ENCODE peak calls at places on chromosomes 3 and 15, in seven cellular contexts. V, C, O, Z, Q, N and K are unnamed samples.

GRCh38 chr15:64521201-64521600 is 60.8 kb downstream of the ZNF609 start:
- DNase-seq in V (no peak), C (peak), O (no peak), Z (no peak), Q (no peak), N (no peak), K (no peak)

GRCh38 chr3:33718595-33718907 is 497 bp upstream of the CLASP2 start:
- DNase-seq in V (no peak), C (no peak), O (no peak), Z (no peak), Q (peak), N (no peak), K (no peak)

GRCh38 chr3:23442598-23443383 is 239.7 kb downstream of the UBE2E2 start:
- DNase-seq in V (no peak), C (no peak), O (no peak), Z (no peak), Q (no peak), N (no peak), K (no peak)

GRCh38 chr3:157088506-157089454 is 71.2 kb downstream of the CCNL1 start:
- DNase-seq in V (peak), C (peak), O (peak), Z (peak), Q (peak), N (peak), K (peak)

GRCh38 chr3:172124271-172124670 is 84.9 kb downstream of the FNDC3B start:
- DNase-seq in V (no peak), C (no peak), O (no peak), Z (no peak), Q (no peak), N (no peak), K (no peak)

GRCh38 chr15:95492388-95493070 is 838.0 kb upstream of the NR2F2 start:
- DNase-seq in V (no peak), C (no peak), O (no peak), Z (no peak), Q (no peak), N (no peak), K (no peak)

GRCh38 chr15:85141601-85142185 is 160.0 kb downstream of the PDE8A start:
- DNase-seq in V (no peak), C (no peak), O (no peak), Z (no peak), Q (no peak), N (no peak), K (no peak)

GRCh38 chr3:173632945-173633344 is 235.4 kb downstream of the NLGN1 start:
- DNase-seq in V (no peak), C (no peak), O (no peak), Z (no peak), Q (no peak), N (no peak), K (no peak)

GRCh38 chr15:35305906-35306305 is 220.8 kb upstream of the NANOGP8 start:
- DNase-seq in V (no peak), C (no peak), O (no peak), Z (no peak), Q (no peak), N (no peak), K (no peak)

GRCh38 chr3:195033531-195034091 is 237.3 kb downstream of the XXYLT1 start:
- DNase-seq in V (no peak), C (no peak), O (peak), Z (no peak), Q (no peak), N (no peak), K (no peak)

GRCh38 chr3:119681279-119681678 is 4.1 kb upstream of the COX17 start:
- DNase-seq in V (no peak), C (no peak), O (no peak), Z (no peak), Q (no peak), N (no peak), K (no peak)

GRCh38 chr3:877001-877400 is 215.8 kb upstream of the CNTN6 start:
- DNase-seq in V (no peak), C (no peak), O (no peak), Z (no peak), Q (no peak), N (no peak), K (no peak)

GRCh38 chr3:58609990-58610389 is 32.8 kb upstream of the FAM107A start:
- DNase-seq in V (no peak), C (no peak), O (no peak), Z (no peak), Q (no peak), N (no peak), K (no peak)

GRCh38 chr3:123028233-123028828 is 768 bp upstream of the SEMA5B start:
- DNase-seq in V (peak), C (no peak), O (no peak), Z (peak), Q (no peak), N (no peak), K (peak)

GRCh38 chr3:108070356-108070755 is 20.5 kb downstream of the CD47 start:
- DNase-seq in V (no peak), C (no peak), O (no peak), Z (no peak), Q (no peak), N (no peak), K (no peak)

GRCh38 chr3:195763843-195764825 is 43.4 kb downstream of the MUC20 start:
- DNase-seq in V (no peak), C (no peak), O (no peak), Z (no peak), Q (no peak), N (no peak), K (no peak)

GRCh38 chr3:187015903-187016638 is 85.7 kb downstream of the ST6GAL1 start:
- DNase-seq in V (no peak), C (no peak), O (no peak), Z (no peak), Q (peak), N (no peak), K (no peak)

GRCh38 chr3:186025161-186025560 is 83.7 kb downstream of the ETV5 start:
- DNase-seq in V (no peak), C (no peak), O (no peak), Z (no peak), Q (no peak), N (no peak), K (no peak)

GRCh38 chr3:184637705-184638104 is 74.2 kb downstream of the MAGEF1 start:
- DNase-seq in V (no peak), C (no peak), O (no peak), Z (no peak), Q (no peak), N (no peak), K (no peak)

GRCh38 chr3:42801048-42801620 is 3.2 kb downstream of the HIGD1A start:
- DNase-seq in V (no peak), C (no peak), O (no peak), Z (no peak), Q (no peak), N (no peak), K (no peak)

GRCh38 chr3:171178714-171179113 is 152.2 kb upstream of the SLC2A2 start:
- DNase-seq in V (no peak), C (no peak), O (no peak), Z (no peak), Q (no peak), N (no peak), K (no peak)

GRCh38 chr15:34365073-34365825 is 1.7 kb downstream of the LPCAT4 start:
- DNase-seq in V (no peak), C (no peak), O (no peak), Z (peak), Q (no peak), N (no peak), K (no peak)

GRCh38 chr3:16179771-16180736 is 5.6 kb downstream of the GALNT15 start:
- DNase-seq in V (no peak), C (no peak), O (no peak), Z (no peak), Q (no peak), N (no peak), K (peak)

GRCh38 chr15:68348064-68348463 is 70.5 kb downstream of the FEM1B start:
- DNase-seq in V (no peak), C (no peak), O (no peak), Z (no peak), Q (no peak), N (no peak), K (no peak)

GRCh38 chr3:45631486-45631885 is 36.9 kb downstream of the LIMD1 start:
- DNase-seq in V (no peak), C (no peak), O (no peak), Z (no peak), Q (no peak), N (no peak), K (no peak)

GRCh38 chr3:54427951-54428871 is 305.9 kb downstream of the CACNA2D3 start:
- DNase-seq in V (peak), C (peak), O (peak), Z (peak), Q (peak), N (no peak), K (peak)

GRCh38 chr3:126268866-126269265 is 88.3 kb downstream of the KLF15 start:
- DNase-seq in V (no peak), C (no peak), O (no peak), Z (no peak), Q (no peak), N (no peak), K (no peak)

GRCh38 chr15:84886211-84886983 is 1.9 kb downstream of the SLC28A1 start:
- DNase-seq in V (no peak), C (no peak), O (no peak), Z (peak), Q (no peak), N (no peak), K (no peak)

GRCh38 chr3:151890721-151891141 is 17.3 kb downstream of the SUCNR1 start:
- DNase-seq in V (no peak), C (no peak), O (no peak), Z (no peak), Q (no peak), N (no peak), K (no peak)

GRCh38 chr3:99817047-99817436 is 620 bp upstream of the CMSS1 start:
- DNase-seq in V (no peak), C (no peak), O (no peak), Z (no peak), Q (peak), N (peak), K (peak)

GRCh38 chr3:23776352-23776891 is 29.3 kb upstream of the UBE2E1 start:
- DNase-seq in V (no peak), C (no peak), O (no peak), Z (no peak), Q (no peak), N (no peak), K (no peak)

GRCh38 chr3:129684270-129684669 is 77.8 kb upstream of the PLXND1 start:
- DNase-seq in V (no peak), C (no peak), O (no peak), Z (no peak), Q (no peak), N (no peak), K (no peak)

GRCh38 chr3:66494964-66495581 is 5.7 kb downstream of the LRIG1 start:
- DNase-seq in V (no peak), C (no peak), O (no peak), Z (no peak), Q (no peak), N (no peak), K (no peak)

DNA sequence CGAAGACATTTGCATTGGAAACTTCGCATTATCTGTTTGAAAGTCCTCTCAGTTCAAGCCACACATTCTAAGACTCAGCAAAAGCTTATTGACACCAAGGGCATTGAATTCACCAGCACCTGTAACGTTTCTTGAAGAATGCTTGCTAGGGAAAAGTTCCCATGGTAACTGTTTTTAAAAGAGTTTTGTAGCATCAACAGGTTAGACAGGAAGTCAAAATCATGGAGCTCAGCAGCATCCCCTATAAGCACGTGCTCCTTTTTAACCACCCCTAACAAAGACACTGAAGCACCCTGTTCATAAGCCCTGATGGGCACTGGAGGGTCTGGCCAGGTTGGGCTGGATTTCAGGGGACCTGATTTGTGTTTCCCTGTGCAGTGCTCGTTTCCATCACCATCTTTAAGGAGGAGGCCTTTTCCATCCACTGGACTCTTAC is 229.7 kb upstream of the BHLHE40 start:
- DNase-seq in V (no peak), C (no peak), O (no peak), Z (no peak), Q (no peak), N (no peak), K (no peak)
- TF ChIP-seq POLR2A in V (no peak), C (no peak), O (no peak), Z (no peak), Q (no peak), N (no peak), K (no peak)

GRCh38 chr3:47802734-47803477 is at the start of gene DHX30:
- DNase-seq in V (peak), C (peak), O (peak), Z (peak), Q (peak), N (peak), K (peak)
- TF ChIP-seq POLR2A in V (peak), C (no peak), O (no peak), Z (peak), Q (peak), N (peak), K (peak)

GRCh38 chr3:125119752-125120369 is 64.1 kb upstream of the HEG1 start:
- DNase-seq in V (peak), C (no peak), O (no peak), Z (no peak), Q (no peak), N (no peak), K (no peak)
- TF ChIP-seq POLR2A in V (peak), C (no peak), O (no peak), Z (no peak), Q (no peak), N (no peak), K (no peak)

GRCh38 chr3:52216585-52217408 is 8.6 kb downstream of the TLR9 start:
- DNase-seq in V (no peak), C (peak), O (peak), Z (peak), Q (no peak), N (peak), K (peak)
- TF ChIP-seq POLR2A in V (no peak), C (no peak), O (no peak), Z (no peak), Q (no peak), N (no peak), K (no peak)

DNA sequence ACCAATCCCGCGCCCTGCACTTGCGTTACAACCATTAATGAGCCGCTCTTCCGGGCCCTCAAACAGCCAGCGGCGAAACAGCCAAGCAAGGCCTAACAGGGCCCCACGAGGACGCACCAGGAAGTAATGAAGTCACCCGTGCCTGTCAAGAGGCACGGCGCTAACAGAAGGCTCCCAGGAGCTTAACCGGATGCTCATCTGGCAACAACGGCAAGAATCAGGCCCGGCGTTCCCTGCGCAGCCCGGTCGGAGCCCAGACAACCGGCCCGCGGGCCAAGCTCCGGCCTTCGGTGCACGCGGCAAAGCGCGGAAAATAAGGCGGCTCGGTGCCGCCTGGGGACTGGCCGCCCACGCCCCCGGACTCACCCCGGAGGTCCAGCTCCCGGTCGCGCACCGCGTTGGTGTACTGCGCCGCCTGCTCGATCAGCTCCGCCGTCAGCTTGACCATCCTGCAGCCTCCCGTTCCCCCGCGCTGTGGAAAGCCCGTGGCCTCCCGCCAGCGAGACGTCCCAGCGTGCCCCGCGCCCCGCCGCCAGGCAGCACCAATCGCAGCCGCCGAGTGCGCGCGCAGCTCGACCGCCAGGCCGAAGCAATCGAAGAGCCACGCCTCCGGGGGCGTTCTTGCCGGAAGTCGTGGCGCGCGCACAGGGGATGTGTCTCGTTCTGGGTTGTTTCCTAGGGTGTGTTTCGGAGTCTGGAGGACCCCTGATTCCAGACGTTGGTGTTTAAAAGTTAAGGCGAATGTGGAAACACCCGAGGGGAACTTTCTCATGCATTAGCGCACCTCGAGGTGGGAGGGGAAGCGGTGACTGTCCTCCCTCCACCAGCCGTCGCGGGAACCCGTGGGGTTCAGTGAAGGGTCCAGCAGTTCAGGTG is at the start of gene SNRPA1:
- DNase-seq in V (peak), C (peak), O (peak), Z (peak), Q (peak), N (peak), K (peak)
- TF ChIP-seq POLR2A in V (peak), C (peak), O (no peak), Z (peak), Q (no peak), N (peak), K (peak)

DNA sequence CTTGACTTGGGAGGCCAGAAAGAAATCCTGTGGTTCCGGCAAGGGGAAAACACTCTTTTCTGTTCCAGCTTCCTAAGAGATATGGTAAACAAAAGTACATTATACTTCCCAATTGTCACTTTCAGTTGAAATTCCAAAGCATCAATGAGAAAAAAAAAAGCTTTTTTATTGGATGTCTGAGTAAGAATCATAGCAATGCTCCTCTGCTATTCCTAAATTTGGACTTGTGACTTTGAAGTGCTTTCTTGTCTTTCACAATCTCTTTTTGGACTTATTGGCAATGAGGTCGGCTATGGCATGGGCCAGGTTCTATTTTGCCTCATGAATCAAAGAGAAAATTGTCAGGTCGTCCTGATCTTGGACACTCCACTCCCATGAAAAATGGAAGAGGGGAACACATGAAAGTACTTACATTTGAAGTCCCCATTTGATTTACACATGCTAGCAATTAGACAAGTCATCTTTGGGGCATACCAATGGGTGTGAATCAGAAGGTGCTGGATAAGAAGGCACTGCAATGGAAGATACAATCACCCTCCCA is 170.5 kb downstream of the GREM1 start:
- DNase-seq in V (no peak), C (no peak), O (no peak), Z (no peak), Q (no peak), N (no peak), K (no peak)
- TF ChIP-seq POLR2A in V (no peak), C (no peak), O (no peak), Z (no peak), Q (no peak), N (no peak), K (no peak)

GRCh38 chr3:106836906-106837305 is 540.3 kb upstream of the CCDC54 start:
- DNase-seq in V (no peak), C (no peak), O (no peak), Z (no peak), Q (no peak), N (no peak), K (no peak)
- TF ChIP-seq POLR2A in V (no peak), C (no peak), O (no peak), Z (no peak), Q (no peak), N (no peak), K (no peak)

GRCh38 chr3:128498127-128498626 is 5.2 kb upstream of the GATA2 start:
- DNase-seq in V (no peak), C (no peak), O (no peak), Z (no peak), Q (no peak), N (peak), K (no peak)
- TF ChIP-seq POLR2A in V (no peak), C (no peak), O (no peak), Z (no peak), Q (no peak), N (no peak), K (no peak)